ENCODE peak calls at places on chromosomes 6 and 20, in five cellular contexts. N is GM12878, L is K562, J is SK-N-SH, Z is H1. A is an unnamed sample.

GRCh38 chr6:34583461-34583860 is 27.3 kb upstream of the SPDEF start:
- DNase-seq in N (no peak), L (no peak), J (no peak), Z (no peak), A (no peak)

GRCh38 chr6:30087876-30088275 is 12.3 kb upstream of the RNF39 start:
- DNase-seq in N (no peak), L (no peak), J (no peak), Z (no peak), A (no peak)

GRCh38 chr6:164247106-164247505 is 832.6 kb downstream of the QKI start:
- DNase-seq in N (no peak), L (no peak), J (no peak), Z (no peak), A (no peak)

GRCh38 chr6:99192561-99192960 is 156.9 kb downstream of the FAXC start:
- DNase-seq in N (no peak), L (no peak), J (no peak), Z (no peak), A (no peak)

GRCh38 chr6:112691289-112691688 is 344.2 kb downstream of the RFPL4B start:
- DNase-seq in N (no peak), L (peak), J (peak), Z (no peak), A (no peak)

GRCh38 chr6:159999240-159999671 is 30.4 kb downstream of the IGF2R start:
- DNase-seq in N (no peak), L (peak), J (no peak), Z (no peak), A (peak)

GRCh38 chr6:41779793-41780622 is at the start of gene FRS3:
- DNase-seq in N (peak), L (peak), J (peak), Z (peak), A (peak)

GRCh38 chr6:158793432-158793831 is 25.7 kb downstream of the EZR start:
- DNase-seq in N (no peak), L (peak), J (peak), Z (no peak), A (peak)

GRCh38 chr6:27237089-27237723 is 10.3 kb upstream of the PRSS16 start:
- DNase-seq in N (no peak), L (peak), J (no peak), Z (no peak), A (peak)

GRCh38 chr6:139744038-139744437 is 369.6 kb upstream of the CITED2 start:
- DNase-seq in N (no peak), L (no peak), J (no peak), Z (no peak), A (no peak)

GRCh38 chr20:45456632-45457031 is 12.9 kb upstream of the WFDC2 start:
- DNase-seq in N (no peak), L (peak), J (no peak), Z (no peak), A (peak)

GRCh38 chr20:59042151-59042795 is at the start of gene PRELID3B:
- DNase-seq in N (no peak), L (peak), J (peak), Z (no peak), A (peak)

GRCh38 chr6:38350882-38351281 is 288.8 kb downstream of the BTBD9 start:
- DNase-seq in N (no peak), L (no peak), J (no peak), Z (no peak), A (no peak)

DNA sequence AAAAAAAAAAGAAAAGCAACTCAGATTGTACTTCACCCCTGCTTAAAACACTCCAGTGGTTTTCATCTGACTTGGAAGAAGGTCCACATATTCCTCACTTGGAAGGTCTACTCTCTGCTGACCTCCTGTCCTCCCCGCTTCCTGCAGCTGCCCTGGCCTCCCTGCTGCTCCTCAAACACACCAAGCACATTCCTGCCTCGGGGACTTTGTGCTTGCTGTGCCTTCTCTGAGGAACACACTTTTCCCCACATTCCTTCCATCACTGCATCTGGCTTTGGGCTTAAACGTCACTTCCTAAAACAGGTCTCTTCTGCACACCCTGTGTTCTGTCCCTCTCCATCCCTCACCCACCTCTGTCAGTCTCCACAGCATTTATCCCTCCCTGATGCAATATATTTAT is 4.9 kb upstream of the PDYN start:
- DNase-seq in N (no peak), L (no peak), J (no peak), Z (no peak), A (no peak)
- TF ChIP-seq EP300 in N (no peak), L (no peak), J (no peak), Z (no peak), A (no peak)

DNA sequence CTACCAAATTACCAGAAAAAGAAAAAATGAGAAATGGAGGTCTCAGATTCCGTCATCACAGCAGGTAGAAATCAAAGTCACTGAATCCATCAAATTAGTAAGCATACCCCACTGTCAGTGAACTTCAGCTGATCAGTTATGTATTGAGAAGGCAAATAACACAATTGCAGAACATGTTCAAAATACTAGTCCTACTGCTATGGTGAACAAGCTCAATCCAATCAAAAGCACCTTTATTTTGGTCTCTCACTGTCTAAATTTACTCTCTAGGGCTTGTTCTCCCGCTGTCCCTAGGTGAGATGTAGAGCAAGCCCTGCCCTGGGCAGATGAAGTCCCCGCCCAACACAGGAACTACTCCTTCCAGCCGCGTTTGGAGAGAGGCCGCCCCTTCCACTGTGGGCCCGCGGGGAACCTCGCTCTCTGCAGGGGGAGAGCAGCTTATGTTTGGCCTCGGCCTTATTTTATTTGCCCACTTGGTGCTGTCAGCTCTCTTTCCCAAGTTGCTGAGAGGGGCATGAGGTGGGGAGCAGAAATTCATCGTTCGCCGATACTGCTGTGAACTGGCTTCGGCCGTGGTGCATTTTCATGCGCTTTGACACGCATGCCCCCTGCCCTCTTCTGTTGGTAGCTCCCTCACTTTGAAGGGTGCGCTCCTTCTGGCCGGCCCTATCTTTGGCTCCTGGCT is 14.3 kb upstream of the MAP1LC3A start:
- DNase-seq in N (no peak), L (no peak), J (no peak), Z (no peak), A (no peak)
- TF ChIP-seq YY1 in N (no peak), L (no peak), J (no peak), Z (no peak), A (no peak)

GRCh38 chr6:21587182-21587924 is 6.2 kb upstream of the SOX4 start:
- DNase-seq in N (no peak), L (no peak), J (peak), Z (no peak), A (peak)
- TF ChIP-seq EP300 in N (no peak), L (no peak), J (no peak), Z (no peak), A (no peak)

GRCh38 chr20:23367770-23368169 is 5.8 kb downstream of the GZF1 start:
- DNase-seq in N (no peak), L (no peak), J (no peak), Z (no peak), A (no peak)

GRCh38 chr20:23366384-23366783 is 4.4 kb downstream of the GZF1 start:
- DNase-seq in N (no peak), L (no peak), J (no peak), Z (no peak), A (no peak)

GRCh38 chr20:23370274-23370673 is 8.3 kb downstream of the GZF1 start:
- DNase-seq in N (no peak), L (no peak), J (no peak), Z (no peak), A (no peak)

GRCh38 chr20:23369424-23369823 is 7.4 kb downstream of the GZF1 start:
- DNase-seq in N (no peak), L (no peak), J (no peak), Z (no peak), A (no peak)

GRCh38 chr20:23368316-23369110 is 6.5 kb downstream of the GZF1 start:
- DNase-seq in N (no peak), L (no peak), J (no peak), Z (no peak), A (no peak)
- TF ChIP-seq YY1 in N (no peak), L (no peak), J (no peak), Z (no peak), A (no peak)

DNA sequence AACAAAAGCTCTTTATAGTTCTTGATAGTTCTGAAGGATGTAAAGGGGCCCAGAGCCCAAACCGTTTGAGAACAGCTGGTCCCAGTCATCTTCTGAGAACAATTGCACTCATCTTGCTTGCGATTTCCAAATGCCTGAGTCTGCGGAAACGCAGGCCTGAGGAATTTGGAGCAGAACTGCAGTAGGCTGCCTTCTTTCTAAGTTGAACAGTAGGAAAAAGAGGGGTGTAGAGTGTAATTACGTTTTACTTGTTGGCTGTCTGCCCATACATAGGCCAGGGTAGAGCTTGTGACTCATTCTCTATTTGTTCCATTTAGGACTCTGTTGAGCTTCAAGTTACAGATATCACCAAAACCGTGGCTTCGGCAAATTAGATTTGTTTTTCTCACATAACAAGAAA is 42.0 kb upstream of the KIF16B start:
- DNase-seq in N (no peak), L (peak), J (peak), Z (no peak), A (no peak)
- TF ChIP-seq EP300 in N (no peak), L (no peak), J (no peak), Z (no peak), A (no peak)

GRCh38 chr20:62142252-62143117 is 709 bp downstream of the PSMA7 start:
- DNase-seq in N (no peak), L (peak), J (peak), Z (no peak), A (no peak)
- TF ChIP-seq YY1 in N (peak), L (peak), J (peak), Z (peak), A (peak)

GRCh38 chr6:76790881-76791280 is 672.4 kb downstream of the HTR1B start:
- DNase-seq in N (no peak), L (no peak), J (no peak), Z (no peak), A (no peak)

GRCh38 chr6:76790045-76790796 is 673.1 kb downstream of the HTR1B start:
- DNase-seq in N (no peak), L (no peak), J (no peak), Z (no peak), A (peak)

GRCh38 chr6:76789580-76789979 is 673.7 kb downstream of the HTR1B start:
- DNase-seq in N (no peak), L (no peak), J (no peak), Z (no peak), A (no peak)

GRCh38 chr6:76788154-76788553 is 675.1 kb downstream of the HTR1B start:
- DNase-seq in N (no peak), L (no peak), J (no peak), Z (no peak), A (no peak)

GRCh38 chr6:76792394-76792793 is 670.9 kb downstream of the HTR1B start:
- DNase-seq in N (no peak), L (no peak), J (no peak), Z (no peak), A (no peak)
- TF ChIP-seq EP300 in N (no peak), L (no peak), J (no peak), Z (no peak), A (no peak)

GRCh38 chr6:13873288-13874190 is 51.2 kb upstream of the RNF182 start:
- DNase-seq in N (peak), L (peak), J (peak), Z (peak), A (peak)
- TF ChIP-seq YY1 in N (peak), L (peak), J (no peak), Z (peak), A (peak)

DNA sequence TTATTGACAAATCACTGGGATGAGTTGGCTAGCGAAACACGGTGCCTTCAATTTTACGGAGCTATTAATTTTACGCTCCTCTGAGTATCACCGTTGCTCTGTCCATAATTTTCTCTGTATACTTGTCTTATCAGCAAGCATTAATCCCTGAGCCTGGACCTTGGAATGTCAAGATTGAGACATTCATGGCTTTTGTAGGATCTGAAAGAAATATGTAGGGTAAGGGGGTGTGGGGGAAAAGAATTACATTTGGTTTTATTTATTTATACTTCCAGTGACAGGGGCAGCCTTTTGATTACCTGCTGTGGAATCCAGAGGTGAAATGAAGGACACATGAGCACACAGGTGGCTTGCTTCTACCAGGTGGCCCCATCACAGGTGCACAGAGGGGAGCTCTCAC is 46.6 kb downstream of the DTD1 start:
- DNase-seq in N (no peak), L (no peak), J (no peak), Z (no peak), A (no peak)
- TF ChIP-seq EP300 in N (no peak), L (no peak), J (no peak), Z (no peak), A (no peak)

GRCh38 chr6:23224540-23224939 is 655.2 kb downstream of the HDGFL1 start:
- DNase-seq in N (no peak), L (no peak), J (no peak), Z (no peak), A (no peak)

GRCh38 chr6:23222724-23223123 is 653.4 kb downstream of the HDGFL1 start:
- DNase-seq in N (no peak), L (no peak), J (no peak), Z (no peak), A (no peak)

GRCh38 chr6:23213651-23214050 is 644.3 kb downstream of the HDGFL1 start:
- DNase-seq in N (no peak), L (no peak), J (no peak), Z (no peak), A (no peak)

GRCh38 chr6:23213193-23213592 is 643.8 kb downstream of the HDGFL1 start:
- DNase-seq in N (no peak), L (no peak), J (no peak), Z (no peak), A (no peak)

GRCh38 chr6:23218751-23219150 is 649.4 kb downstream of the HDGFL1 start:
- DNase-seq in N (no peak), L (no peak), J (peak), Z (no peak), A (no peak)
- TF ChIP-seq YY1 in N (no peak), L (no peak), J (no peak), Z (no peak), A (no peak)